ENCODE peak calls at places on chromosomes 12 and 14, in four cellular contexts. R is stimulated activated CD8-positive, alpha-beta memory T cell treated with anti-CD3 and anti-CD28 coated beads, Interleukin-15, amount 100 ng/mL, for 4 hours; P is Kasumi-1; O is activated T-helper 1 cell treated with Interleukin-2 at 50 U/mL for 16 hours. F is an unnamed sample.

GRCh38 chr12:116534341-116535121 is 24.6 kb upstream of the MAP1LC3B2 start:
- DNase-seq in R (no peak), P (no peak), O (no peak), F (no peak)

GRCh38 chr12:45464699-45465098 is 248.8 kb downstream of the ANO6 start:
- DNase-seq in R (no peak), P (no peak), O (no peak), F (no peak)

GRCh38 chr14:34874386-34875030 is 652 bp downstream of the BAZ1A start:
- DNase-seq in R (peak), P (peak), O (peak), F (no peak)

GRCh38 chr12:998020-998874 is 7.2 kb downstream of the ERC1 start:
- DNase-seq in R (no peak), P (no peak), O (no peak), F (no peak)

GRCh38 chr12:100564905-100565467 is 8.5 kb upstream of the GAS2L3 start:
- DNase-seq in R (no peak), P (no peak), O (no peak), F (no peak)

GRCh38 chr12:114311966-114312365 is 94.0 kb downstream of the TBX5 start:
- DNase-seq in R (no peak), P (no peak), O (no peak), F (no peak)

GRCh38 chr12:26648584-26648983 is 184.4 kb downstream of the ITPR2 start:
- DNase-seq in R (no peak), P (no peak), O (no peak), F (no peak)

GRCh38 chr12:6464531-6464930 is 5.9 kb downstream of the VAMP1 start:
- DNase-seq in R (no peak), P (no peak), O (no peak), F (no peak)

GRCh38 chr12:128133321-128134050 is 133.5 kb upstream of the TMEM132C start:
- DNase-seq in R (no peak), P (no peak), O (no peak), F (no peak)

GRCh38 chr12:118377005-118377890 is 893 bp downstream of the SUDS3 start:
- DNase-seq in R (no peak), P (no peak), O (no peak), F (no peak)

GRCh38 chr12:1800646-1801284 is 19.6 kb upstream of the LRTM2 start:
- DNase-seq in R (no peak), P (peak), O (no peak), F (no peak)

F was measured in esophagus squamous epithelium.